ENCODE peak calls at places on chromosome 2, in nine cellular contexts. U, G, T, K, X, R, N, O and P are unnamed samples.

GRCh38 chr2:230156782-230157181 is 63.0 kb downstream of the SP110 start:
- DNase-seq in U (no peak), G (no peak), T (no peak), K (no peak), X (no peak), R (no peak), N (no peak), O (no peak), P (no peak)

GRCh38 chr2:140539506-140539905 is 1591.3 kb downstream of the LRP1B start:
- DNase-seq in U (no peak), G (no peak), T (no peak), K (peak; percentile 3), X (no peak), R (no peak), N (no peak), O (no peak), P (no peak)

GRCh38 chr2:163558286-163559009 is 177.4 kb downstream of the FIGN start:
- DNase-seq in U (no peak), G (no peak), T (no peak), K (no peak), X (no peak), R (no peak), N (no peak), O (no peak), P (no peak)

GRCh38 chr2:100818003-100818605 is 1.8 kb upstream of the NPAS2 start:
- DNase-seq in U (no peak), G (no peak), T (peak; percentile 44), K (no peak), X (no peak), R (no peak), N (no peak), O (no peak), P (no peak)

GRCh38 chr2:8549942-8550341 is 131.9 kb upstream of the ID2 start:
- DNase-seq in U (no peak), G (no peak), T (no peak), K (no peak), X (no peak), R (no peak), N (no peak), O (no peak), P (no peak)

GRCh38 chr2:8441986-8442385 is 239.9 kb upstream of the ID2 start:
- DNase-seq in U (no peak), G (no peak), T (no peak), K (no peak), X (no peak), R (no peak), N (no peak), O (no peak), P (no peak)

GRCh38 chr2:164898475-164898874 is 56.9 kb downstream of the SLC38A11 start:
- DNase-seq in U (no peak), G (no peak), T (no peak), K (peak; percentile 59), X (no peak), R (no peak), N (no peak), O (no peak), P (no peak)

GRCh38 chr2:237714690-237715458 is 83.7 kb upstream of the RBM44 start:
- DNase-seq in U (no peak), G (no peak), T (no peak), K (no peak), X (no peak), R (no peak), N (no peak), O (no peak), P (no peak)

GRCh38 chr2:134206029-134206428 is 47.8 kb upstream of the MGAT5 start:
- DNase-seq in U (no peak), G (no peak), T (no peak), K (no peak), X (no peak), R (no peak), N (no peak), O (no peak), P (no peak)

GRCh38 chr2:109689182-109689935 is 75.2 kb downstream of the SOWAHC start:
- DNase-seq in U (no peak), G (no peak), T (no peak), K (no peak), X (no peak), R (no peak), N (no peak), O (no peak), P (no peak)

GRCh38 chr2:238320246-238320647 is at the start of gene TRAF3IP1:
- DNase-seq in U (peak; percentile 93), G (peak; percentile 92), T (peak; percentile 96), K (peak; percentile 86), X (peak; percentile 72), R (peak; percentile 95), N (peak; percentile 91), O (peak; percentile 55), P (peak; percentile 47)

GRCh38 chr2:47724221-47724981 is 58.5 kb upstream of the MSH6 start:
- DNase-seq in U (no peak), G (no peak), T (no peak), K (peak; percentile 74), X (no peak), R (no peak), N (no peak), O (no peak), P (no peak)

GRCh38 chr2:152475982-152476381 is 141.0 kb downstream of the FMNL2 start:
- DNase-seq in U (no peak), G (no peak), T (no peak), K (peak; percentile 27), X (no peak), R (no peak), N (no peak), O (no peak), P (no peak)

GRCh38 chr2:96802281-96802595 is 13.8 kb upstream of the CNNM3 start:
- DNase-seq in U (peak; percentile 67), G (no peak), T (no peak), K (no peak), X (no peak), R (no peak), N (no peak), O (no peak), P (no peak)

GRCh38 chr2:104820126-104820525 is 33.8 kb upstream of the POU3F3 start:
- DNase-seq in U (no peak), G (no peak), T (no peak), K (no peak), X (no peak), R (no peak), N (no peak), O (no peak), P (no peak)

GRCh38 chr2:133504566-133505505 is 63.4 kb downstream of the NCKAP5 start:
- DNase-seq in U (peak; percentile 71), G (no peak), T (peak; percentile 27), K (peak; percentile 52), X (no peak), R (no peak), N (no peak), O (no peak), P (no peak)

GRCh38 chr2:152815634-152816257 is 97.3 kb downstream of the ARL6IP6 start:
- DNase-seq in U (no peak), G (no peak), T (no peak), K (no peak), X (no peak), R (no peak), N (no peak), O (no peak), P (no peak)

GRCh38 chr2:50484371-50484770 is 547.6 kb downstream of the NRXN1 start:
- DNase-seq in U (no peak), G (no peak), T (no peak), K (no peak), X (no peak), R (no peak), N (no peak), O (no peak), P (no peak)

GRCh38 chr2:27807476-27807875 is 36.0 kb downstream of the MRPL33 start:
- DNase-seq in U (no peak), G (no peak), T (peak; percentile 48), K (peak; percentile 36), X (peak; percentile 1), R (peak; percentile 39), N (no peak), O (no peak), P (no peak)

GRCh38 chr2:229226372-229226771 is 44.7 kb downstream of the PID1 start:
- DNase-seq in U (no peak), G (no peak), T (no peak), K (no peak), X (no peak), R (no peak), N (no peak), O (no peak), P (no peak)

GRCh38 chr2:30127016-30127893 is 19.6 kb upstream of the YPEL5 start:
- DNase-seq in U (no peak), G (no peak), T (no peak), K (peak; percentile 32), X (no peak), R (no peak), N (no peak), O (no peak), P (no peak)

GRCh38 chr2:189287982-189288494 is 108.5 kb upstream of the COL5A2 start:
- DNase-seq in U (no peak), G (peak; percentile 10), T (no peak), K (peak; percentile 72), X (peak; percentile 1), R (peak; percentile 10), N (peak; percentile 8), O (no peak), P (peak; percentile 58)

GRCh38 chr2:104766683-104767082 is 87.2 kb upstream of the POU3F3 start:
- DNase-seq in U (no peak), G (no peak), T (no peak), K (peak; percentile 70), X (no peak), R (no peak), N (no peak), O (no peak), P (no peak)

GRCh38 chr2:37652199-37652640 is 19.2 kb downstream of the CDC42EP3 start:
- DNase-seq in U (no peak), G (no peak), T (no peak), K (peak; percentile 99), X (no peak), R (no peak), N (no peak), O (no peak), P (no peak)

GRCh38 chr2:14722919-14723559 is 90.5 kb downstream of the LRATD1 start:
- DNase-seq in U (no peak), G (no peak), T (no peak), K (peak; percentile 40), X (no peak), R (no peak), N (no peak), O (no peak), P (no peak)

GRCh38 chr2:38603402-38604265 is 906 bp upstream of the HNRNPLL start:
- DNase-seq in U (peak; percentile 91), G (peak; percentile 67), T (peak; percentile 71), K (peak; percentile 84), X (peak; percentile 89), R (peak; percentile 77), N (peak; percentile 92), O (peak; percentile 53), P (peak; percentile 63)